ENCODE peak calls at places on chromosome 6, in five cellular contexts. N is sigmoid colon, I is HepG2, L is WERI-Rb-1, W is neural progenitor cell. B is an unnamed sample.

GRCh38 chr6:38307730-38308129 is 332.0 kb downstream of the BTBD9 start:
- DNase-seq in I (no peak), L (no peak), W (no peak), N (no peak), B (no peak)

GRCh38 chr6:108838101-108838717 is 10.0 kb upstream of the ARMC2 start:
- DNase-seq in W (peak; percentile 79), L (peak; percentile 65), I (no peak), N (no peak), B (no peak)

GRCh38 chr6:150304421-150304820 is 64.4 kb upstream of the IYD start:
- DNase-seq in I (no peak), N (no peak), L (no peak), W (no peak), B (no peak)

GRCh38 chr6:149846321-149846720 is 17.8 kb downstream of the LRP11 start:
- DNase-seq in W (no peak), L (no peak), N (peak; percentile 73), I (no peak), B (no peak)

GRCh38 chr6:138815797-138816528 is 20.1 kb downstream of the ECT2L start:
- DNase-seq in L (no peak), N (no peak), W (peak; percentile 67), I (peak; percentile 70), B (peak; percentile 46)

GRCh38 chr6:45421700-45422540 is 44.2 kb upstream of the SUPT3H start:
- DNase-seq in N (peak; percentile 78), I (peak; percentile 16), L (peak; percentile 80), W (peak; percentile 80), B (peak; percentile 59)

GRCh38 chr6:125153541-125154183 is at the start of gene TPD52L1:
- DNase-seq in W (peak; percentile 88), I (peak; percentile 66), N (peak; percentile 87), L (peak; percentile 19), B (peak; percentile 60)

GRCh38 chr6:125983246-125983945 is 2.9 kb upstream of the TRMT11 start:
- DNase-seq in I (no peak), N (no peak), W (no peak), L (no peak), B (no peak)

GRCh38 chr6:25541228-25541627 is 110.8 kb upstream of the SCGN start:
- DNase-seq in I (no peak), W (no peak), N (no peak), L (no peak), B (no peak)

GRCh38 chr6:24910850-24911712 is 24.7 kb downstream of the RIPOR2 start:
- DNase-seq in W (peak; percentile 91), N (peak; percentile 81), L (peak; percentile 85), I (no peak), B (peak; percentile 34)

GRCh38 chr6:161440299-161440698 is 166.4 kb upstream of the AGPAT4 start:
- DNase-seq in N (no peak), W (no peak), L (no peak), I (no peak), B (no peak)

GRCh38 chr6:55445648-55446204 is 118.5 kb downstream of the GFRAL start:
- DNase-seq in L (no peak), I (peak; percentile 12), N (no peak), W (peak; percentile 43), B (no peak)

DNA sequence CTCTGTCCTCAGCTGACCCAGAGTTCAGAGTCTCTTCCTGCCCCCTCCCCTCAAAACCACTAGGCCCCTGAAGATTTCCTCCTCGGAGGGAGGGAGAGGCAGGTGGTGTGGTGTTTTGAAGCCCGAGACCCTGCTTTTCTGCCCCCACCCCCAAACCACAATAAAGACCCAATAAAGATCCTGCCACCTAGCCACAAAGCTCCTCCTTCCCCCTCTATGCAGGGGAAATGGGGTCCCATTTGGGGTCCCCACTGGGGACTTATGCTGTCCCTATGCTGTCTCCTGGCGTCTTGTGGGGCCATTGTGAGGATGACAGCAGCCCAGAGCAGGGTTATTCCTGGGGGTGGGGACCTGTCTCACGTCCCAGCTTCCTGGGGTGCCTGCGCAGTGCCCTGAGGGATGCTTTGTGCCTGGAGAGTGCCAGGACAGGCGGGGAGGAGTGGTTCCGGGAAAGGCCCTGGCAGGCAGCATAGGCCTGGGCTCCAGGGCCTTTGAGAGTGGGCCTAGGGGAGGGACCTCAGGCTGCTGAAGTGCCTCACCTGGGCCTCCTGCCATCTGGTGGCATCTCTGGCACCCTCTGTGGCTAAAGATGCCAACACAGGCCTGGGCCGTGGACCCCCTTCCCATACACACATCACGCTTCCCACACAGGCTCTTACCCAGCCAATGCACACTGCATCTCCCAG is 8.0 kb upstream of the ARMC12 start:
- DNase-seq in N (peak; percentile 87), W (no peak), L (no peak), I (no peak), B (no peak)
- TF ChIP-seq CTCF in N (no peak), W (no peak), L (peak; percentile 29), I (peak; percentile 44), B (no peak)

GRCh38 chr6:52548999-52549398 is 27.9 kb downstream of the TRAM2 start:
- DNase-seq in L (no peak), N (no peak), I (no peak), W (no peak), B (no peak)

GRCh38 chr6:52549428-52549827 is 27.4 kb downstream of the TRAM2 start:
- DNase-seq in W (no peak), L (no peak), I (no peak), N (no peak), B (no peak)

GRCh38 chr6:52546678-52547077 is 30.2 kb downstream of the TRAM2 start:
- DNase-seq in W (no peak), I (no peak), N (no peak), L (no peak), B (no peak)

GRCh38 chr6:52547647-52548352 is 29.1 kb downstream of the TRAM2 start:
- DNase-seq in I (peak; percentile 83), N (no peak), L (no peak), W (no peak), B (no peak)

DNA sequence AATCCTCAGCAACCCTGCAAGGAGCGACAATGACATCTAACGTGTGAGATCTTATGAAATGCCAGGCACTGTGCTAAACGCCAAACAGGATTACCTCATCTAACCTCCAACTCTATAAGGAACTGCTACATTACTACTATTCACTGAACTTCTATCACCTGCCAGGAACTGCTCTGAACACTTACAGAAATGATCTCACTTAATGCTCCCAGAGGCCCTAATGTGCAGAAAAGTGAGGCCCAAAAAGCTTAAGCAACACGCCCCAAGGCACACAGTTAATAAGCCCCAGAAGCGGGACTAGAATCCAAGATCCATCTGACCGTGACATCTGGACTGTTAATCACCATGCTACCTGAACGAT is 28.5 kb downstream of the TRAM2 start:
- DNase-seq in I (no peak), L (no peak), N (no peak), W (no peak), B (no peak)
- H3K36me3 ChIP-seq in I (peaks cover 15% of the 10 kb centered on the region), L (peaks cover 13% of the 10 kb centered on the region), N (no peaks in the 10 kb centered on the region), W (no peaks in the 10 kb centered on the region), B (no peaks in the 10 kb centered on the region)

DNA sequence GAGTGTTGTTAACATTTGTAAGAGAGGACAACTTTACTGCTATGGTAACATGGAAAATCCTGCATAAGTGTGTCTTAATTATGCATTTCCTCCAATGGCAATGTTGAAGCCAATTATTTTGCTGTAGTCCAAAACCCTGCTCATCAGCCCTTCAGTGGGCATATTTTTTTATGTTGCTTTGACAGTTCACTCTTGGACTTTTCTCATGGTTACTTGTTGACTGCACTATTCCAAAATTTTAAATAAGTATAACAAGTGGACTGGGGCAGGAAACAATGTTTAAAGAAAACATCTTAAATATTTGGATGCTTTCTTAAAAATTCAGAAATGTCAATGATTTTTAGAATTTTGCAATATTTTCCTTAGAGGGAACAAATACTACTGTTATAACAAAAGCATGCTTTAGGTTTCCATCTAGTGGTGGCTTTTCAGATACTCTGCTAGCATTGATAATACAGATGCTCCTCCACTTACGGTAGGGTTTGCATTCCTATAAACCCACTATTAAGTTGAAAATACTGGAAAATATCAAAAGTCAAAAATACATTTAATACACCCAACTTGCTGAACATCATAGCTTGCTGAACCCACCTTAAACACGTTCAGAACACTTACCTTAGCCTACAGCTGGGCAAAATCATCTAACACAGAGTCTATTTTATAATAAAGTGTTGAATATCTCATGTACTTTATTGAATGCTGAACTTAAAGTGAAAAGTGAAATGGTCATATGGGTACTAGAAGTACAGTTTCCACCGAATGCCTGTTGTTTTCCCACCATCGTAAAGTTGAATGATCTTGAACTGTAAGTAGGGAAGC is 86.4 kb downstream of the ADGRG6 start:
- DNase-seq in L (no peak), W (peak; percentile 43), N (no peak), I (peak; percentile 73), B (no peak)
- TF ChIP-seq CTCF in L (peak; percentile 18), W (peak; percentile 66), N (no peak), I (peak; percentile 76), B (peak; percentile 56)

GRCh38 chr6:34338811-34339210 is 53.7 kb downstream of the NUDT3 start:
- DNase-seq in W (no peak), N (no peak), L (no peak), I (no peak), B (no peak)
- H3K36me3 ChIP-seq in W (no peaks in the 10 kb centered on the region), N (no peaks in the 10 kb centered on the region), L (peaks cover 34% of the 10 kb centered on the region), I (peaks cover 33% of the 10 kb centered on the region), B (no peaks in the 10 kb centered on the region)

GRCh38 chr6:13538084-13538483 is 36.3 kb upstream of the SIRT5 start:
- DNase-seq in W (no peak), N (no peak), L (no peak), I (peak; percentile 55), B (no peak)
- TF ChIP-seq CTCF in W (peak; percentile 27), N (peak; percentile 43), L (peak; percentile 22), I (peak; percentile 53), B (peak; percentile 22)

DNA sequence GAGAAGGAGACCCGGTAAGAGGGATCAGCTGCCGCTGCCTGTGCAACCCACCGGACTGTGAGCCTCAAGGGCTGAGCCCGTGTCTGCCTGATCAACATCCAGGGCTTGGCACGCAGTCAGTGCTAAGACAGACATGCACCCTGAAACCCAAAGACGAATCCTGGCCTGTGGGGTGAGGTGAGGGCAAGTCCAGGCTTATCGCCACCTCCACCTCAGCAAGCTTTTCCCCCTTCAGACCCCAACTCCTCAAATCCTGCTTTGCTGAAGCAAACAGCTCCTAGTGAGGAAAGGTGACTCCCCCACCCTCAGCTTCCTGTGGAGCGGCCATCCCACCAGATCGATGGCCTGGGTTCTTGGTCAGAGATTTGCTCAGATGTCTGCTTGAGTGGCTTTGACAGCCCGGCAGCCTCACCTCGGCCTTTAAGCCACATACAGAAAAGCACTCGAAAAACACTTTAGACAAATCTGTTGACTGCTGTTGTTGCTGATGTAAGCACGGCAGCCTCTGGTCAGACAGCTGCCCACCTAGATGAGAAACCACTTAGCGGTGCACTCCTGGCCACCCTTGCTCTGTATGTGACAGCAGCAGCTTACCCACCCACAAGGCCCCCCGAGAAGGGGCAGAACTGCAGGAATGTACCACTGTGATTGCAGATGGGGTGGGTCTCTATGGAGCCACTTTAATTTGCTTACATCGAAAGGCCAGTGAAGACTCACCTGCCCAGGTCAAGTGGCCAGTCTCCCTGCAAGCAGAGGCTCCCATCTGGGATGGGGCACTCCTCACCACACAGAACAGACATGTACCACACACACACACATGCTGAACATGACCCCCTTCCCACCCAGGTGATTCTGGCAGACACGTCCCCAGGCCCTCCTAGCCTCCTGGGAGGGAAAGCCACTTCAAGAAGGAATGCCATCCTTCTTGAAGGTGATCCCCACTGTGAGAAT is 14.8 kb downstream of the MTCH1 start:
- DNase-seq in I (no peak), N (no peak), L (no peak), W (no peak), B (no peak)
- H3K36me3 ChIP-seq in I (peaks cover 89% of the 10 kb centered on the region), N (peaks cover 92% of the 10 kb centered on the region), L (peaks cover 96% of the 10 kb centered on the region), W (no peaks in the 10 kb centered on the region), B (peaks cover 21% of the 10 kb centered on the region)

B was measured in tibial nerve.